ENCODE peak calls at places on chromosome X, in four cellular contexts. One of them, this sample, is unnamed.

GRCh38 chrX:47523713-47524166 is 37.3 kb upstream of the ARAF start:
- DNase-seq in fibroblast of pulmonary artery: no peak
- DNase-seq in vagina: no peak
- DNase-seq in esophagus squamous epithelium: no peak
- DNase-seq in this sample: no peak

GRCh38 chrX:55996649-55997048 is 235.5 kb upstream of the KLF8 start:
- DNase-seq in fibroblast of pulmonary artery: no peak
- DNase-seq in vagina: no peak
- DNase-seq in esophagus squamous epithelium: no peak
- DNase-seq in this sample: no peak

GRCh38 chrX:33336783-33337182 is 125.4 kb upstream of the DMD start:
- DNase-seq in fibroblast of pulmonary artery: peak; percentile 29
- DNase-seq in vagina: no peak
- DNase-seq in esophagus squamous epithelium: no peak
- DNase-seq in this sample: no peak

GRCh38 chrX:7263961-7264360 is 116.0 kb upstream of the PUDP start:
- DNase-seq in fibroblast of pulmonary artery: no peak
- DNase-seq in vagina: no peak
- DNase-seq in esophagus squamous epithelium: no peak
- DNase-seq in this sample: no peak

GRCh38 chrX:15758140-15758539 is 20.1 kb downstream of the CA5B start:
- DNase-seq in fibroblast of pulmonary artery: no peak
- DNase-seq in vagina: no peak
- DNase-seq in esophagus squamous epithelium: no peak
- DNase-seq in this sample: no peak

GRCh38 chrX:17405225-17405969 is 30.4 kb downstream of the NHS start:
- DNase-seq in fibroblast of pulmonary artery: no peak
- DNase-seq in vagina: no peak
- DNase-seq in esophagus squamous epithelium: no peak
- DNase-seq in this sample: no peak

GRCh38 chrX:30642642-30643041 is 10.6 kb upstream of the GK start:
- DNase-seq in fibroblast of pulmonary artery: no peak
- DNase-seq in vagina: no peak
- DNase-seq in esophagus squamous epithelium: no peak
- DNase-seq in this sample: no peak

GRCh38 chrX:84865113-84865512 is 138.6 kb upstream of the APOOL start:
- DNase-seq in fibroblast of pulmonary artery: peak; percentile 0
- DNase-seq in vagina: no peak
- DNase-seq in esophagus squamous epithelium: no peak
- DNase-seq in this sample: no peak

GRCh38 chrX:79107891-79108718 is 36.4 kb upstream of the GPR174 start:
- DNase-seq in fibroblast of pulmonary artery: no peak
- DNase-seq in vagina: no peak
- DNase-seq in esophagus squamous epithelium: no peak
- DNase-seq in this sample: no peak

GRCh38 chrX:40893251-40893910 is 158.0 kb upstream of the MED14 start:
- DNase-seq in fibroblast of pulmonary artery: peak; percentile 45
- DNase-seq in vagina: no peak
- DNase-seq in esophagus squamous epithelium: no peak
- DNase-seq in this sample: no peak

GRCh38 chrX:149570668-149571067 is 16.6 kb downstream of the MAGEA9B start:
- DNase-seq in fibroblast of pulmonary artery: peak; percentile 60
- DNase-seq in vagina: no peak
- DNase-seq in esophagus squamous epithelium: no peak
- DNase-seq in this sample: no peak

GRCh38 chrX:85365370-85365995 is 14.0 kb downstream of the POF1B start:
- DNase-seq in fibroblast of pulmonary artery: no peak
- DNase-seq in vagina: no peak
- DNase-seq in esophagus squamous epithelium: no peak
- DNase-seq in this sample: no peak

GRCh38 chrX:139554367-139554766 is 23.8 kb downstream of the F9 start:
- DNase-seq in fibroblast of pulmonary artery: no peak
- DNase-seq in vagina: no peak
- DNase-seq in esophagus squamous epithelium: no peak
- DNase-seq in this sample: no peak
- H3K4me3 ChIP-seq in fibroblast of pulmonary artery: no peak overlapping the region
- H3K4me3 ChIP-seq in vagina: no peak overlapping the region
- H3K4me3 ChIP-seq in esophagus squamous epithelium: no peak overlapping the region
- H3K4me3 ChIP-seq in this sample: no peak overlapping the region

DNA sequence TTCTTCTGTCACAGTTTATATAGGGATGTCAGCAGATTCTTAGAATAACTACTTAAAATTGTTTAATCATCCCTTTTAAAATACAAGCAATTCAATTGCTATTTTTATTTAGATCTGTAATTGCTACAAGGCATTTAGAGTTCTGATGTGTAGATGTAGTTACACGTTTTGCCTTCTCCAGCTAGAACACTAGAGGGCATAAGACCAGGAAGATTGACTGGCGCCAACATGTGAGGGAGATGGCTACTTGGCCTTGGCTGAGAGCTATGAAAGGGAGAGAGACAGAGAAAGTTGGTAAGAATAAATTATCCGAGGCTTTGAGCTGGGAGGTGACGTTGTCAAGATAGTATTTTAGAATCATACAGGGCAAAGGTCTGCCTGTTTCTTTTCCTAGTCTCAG is 563.7 kb upstream of the PRKX start:
- DNase-seq in fibroblast of pulmonary artery: no peak
- DNase-seq in vagina: no peak
- DNase-seq in esophagus squamous epithelium: no peak
- DNase-seq in this sample: no peak
- TF ChIP-seq CTCF in fibroblast of pulmonary artery: no peak
- TF ChIP-seq CTCF in vagina: no peak
- TF ChIP-seq CTCF in esophagus squamous epithelium: no peak
- TF ChIP-seq CTCF in this sample: no peak

DNA sequence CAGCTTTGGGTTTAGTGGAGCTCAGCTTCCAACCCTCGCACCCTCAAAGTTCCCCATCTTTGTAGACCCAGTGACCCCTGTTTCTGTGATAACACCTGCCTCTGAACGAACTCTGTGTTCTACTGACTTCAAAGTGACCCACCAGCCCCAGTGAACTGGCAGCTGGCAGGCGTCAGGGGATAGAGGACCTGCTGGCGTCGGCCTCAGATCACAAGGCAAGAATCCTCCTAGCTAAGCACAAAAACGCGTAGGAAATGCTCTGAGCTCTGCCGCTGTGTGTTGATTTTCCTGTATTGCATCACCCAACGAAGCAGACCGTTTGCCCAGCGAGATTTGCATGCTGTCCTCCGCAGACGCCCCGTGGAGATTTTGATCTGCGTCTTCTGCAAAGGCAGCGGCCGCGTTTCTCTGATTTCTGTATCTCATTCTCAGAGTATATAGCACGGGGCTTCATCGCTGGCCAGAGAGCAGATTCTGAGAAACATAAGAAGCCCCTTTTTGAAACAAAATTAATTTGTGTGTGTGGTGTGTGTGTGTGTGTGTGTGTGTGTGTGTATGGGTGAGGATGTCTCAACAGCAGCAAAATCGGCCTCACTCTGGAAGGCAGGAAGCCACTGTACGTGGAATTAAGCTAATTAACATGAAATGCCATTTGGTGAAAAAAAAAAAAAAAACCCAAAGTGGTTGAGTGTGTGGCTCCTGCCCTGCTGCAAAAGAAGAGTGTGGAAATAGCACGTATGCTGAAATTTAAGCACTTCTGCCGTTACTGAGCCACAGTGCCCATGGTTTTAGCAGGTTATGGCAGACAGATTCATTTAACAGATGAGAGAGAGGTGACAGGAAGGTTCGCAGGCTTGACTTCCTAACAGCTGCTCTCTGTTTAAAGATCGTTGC is 29.2 kb upstream of the ASMTL start:
- DNase-seq in fibroblast of pulmonary artery: peak; percentile 93
- DNase-seq in vagina: no peak
- DNase-seq in esophagus squamous epithelium: no peak
- DNase-seq in this sample: peak; percentile 6
- H3K4me3 ChIP-seq in fibroblast of pulmonary artery: peak overlapping the region; percentile 27
- H3K4me3 ChIP-seq in vagina: no peak overlapping the region
- H3K4me3 ChIP-seq in esophagus squamous epithelium: no peak overlapping the region
- H3K4me3 ChIP-seq in this sample: no peak overlapping the region

GRCh38 chrX:107629533-107629909 is 1.2 kb downstream of the PRPS1 start:
- DNase-seq in fibroblast of pulmonary artery: peak; percentile 32
- DNase-seq in vagina: no peak
- DNase-seq in esophagus squamous epithelium: no peak
- DNase-seq in this sample: no peak
- TF ChIP-seq CTCF in fibroblast of pulmonary artery: peak; percentile 39
- TF ChIP-seq CTCF in vagina: no peak
- TF ChIP-seq CTCF in esophagus squamous epithelium: no peak
- TF ChIP-seq CTCF in this sample: peak; percentile 43

GRCh38 chrX:14095702-14096101 is 66.0 kb upstream of the GEMIN8 start:
- DNase-seq in fibroblast of pulmonary artery: peak; percentile 74
- DNase-seq in vagina: no peak
- DNase-seq in esophagus squamous epithelium: no peak
- DNase-seq in this sample: peak; percentile 33
- H3K4me3 ChIP-seq in fibroblast of pulmonary artery: no peak overlapping the region
- H3K4me3 ChIP-seq in vagina: no peak overlapping the region
- H3K4me3 ChIP-seq in esophagus squamous epithelium: no peak overlapping the region
- H3K4me3 ChIP-seq in this sample: no peak overlapping the region

GRCh38 chrX:136712631-136713030 is 64.7 kb downstream of the CD40LG start:
- DNase-seq in fibroblast of pulmonary artery: no peak
- DNase-seq in vagina: no peak
- DNase-seq in esophagus squamous epithelium: no peak
- DNase-seq in this sample: no peak

GRCh38 chrX:136708348-136708747 is 60.4 kb downstream of the CD40LG start:
- DNase-seq in fibroblast of pulmonary artery: peak; percentile 23
- DNase-seq in vagina: no peak
- DNase-seq in esophagus squamous epithelium: no peak
- DNase-seq in this sample: no peak

GRCh38 chrX:136714626-136715599 is 65.8 kb downstream of the ARHGEF6 start:
- DNase-seq in fibroblast of pulmonary artery: no peak
- DNase-seq in vagina: no peak
- DNase-seq in esophagus squamous epithelium: no peak
- DNase-seq in this sample: no peak

GRCh38 chrX:136710324-136710951 is 62.5 kb downstream of the CD40LG start:
- DNase-seq in fibroblast of pulmonary artery: peak; percentile 50
- DNase-seq in vagina: no peak
- DNase-seq in esophagus squamous epithelium: no peak
- DNase-seq in this sample: no peak

GRCh38 chrX:136711147-136711546 is 63.2 kb downstream of the CD40LG start:
- DNase-seq in fibroblast of pulmonary artery: peak; percentile 50
- DNase-seq in vagina: no peak
- DNase-seq in esophagus squamous epithelium: no peak
- DNase-seq in this sample: no peak
- TF ChIP-seq CTCF in fibroblast of pulmonary artery: peak; percentile 50
- TF ChIP-seq CTCF in vagina: peak; percentile 19
- TF ChIP-seq CTCF in esophagus squamous epithelium: no peak
- TF ChIP-seq CTCF in this sample: peak; percentile 51

This sample was measured in astrocyte of the cerebellum.